ENCODE peak calls at places on chromosome 20, in six cellular contexts. N is NCI-H1105; Y is activated CD8-positive, alpha-beta memory T cell treated with anti-CD3 and anti-CD28 coated beads for 48 hours; M is stimulated activated CD4-positive, alpha-beta T cell treated with anti-CD3 and anti-CD28 coated beads, Interleukin-12 subunit alpha, Interleukin-12 subunit beta, amount 100 ng/mL, for 48 hours; T is prostate gland; E is thyroid gland. S is an unnamed sample.
A peak's percentile ranks its signal among the peaks of the same experiment; 100 is the strongest.

GRCh38 chr20:23100754-23101107 is 14.6 kb upstream of the CD93 start:
- DNase-seq in N (no peak), Y (no peak), M (no peak), T (no peak), E (no peak), S (no peak)

GRCh38 chr20:41494451-41494850 is 123.7 kb downstream of the CHD6 start:
- DNase-seq in N (no peak), Y (no peak), M (no peak), T (no peak), E (peak; percentile 53), S (no peak)

GRCh38 chr20:47354710-47355488 is 1.6 kb downstream of the ZMYND8 start:
- DNase-seq in N (no peak), Y (no peak), M (no peak), T (no peak), E (no peak), S (no peak)

GRCh38 chr20:667351-668034 is 8.1 kb downstream of the SCRT2 start:
- DNase-seq in N (no peak), Y (no peak), M (peak; percentile 34), T (no peak), E (peak; percentile 48), S (peak; percentile 59)

GRCh38 chr20:53337419-53338101 is 256.1 kb downstream of the ZNF217 start:
- DNase-seq in N (no peak), Y (no peak), M (no peak), T (no peak), E (no peak), S (no peak)

GRCh38 chr20:21208999-21209398 is 83.1 kb downstream of the KIZ start:
- DNase-seq in N (no peak), Y (no peak), M (no peak), T (no peak), E (no peak), S (no peak)

GRCh38 chr20:15039088-15039762 is 701.8 kb upstream of the FLRT3 start:
- DNase-seq in N (no peak), Y (no peak), M (no peak), T (peak; percentile 23), E (no peak), S (no peak)

GRCh38 chr20:56348306-56348695 is 10.5 kb upstream of the FAM210B start:
- DNase-seq in N (no peak), Y (no peak), M (no peak), T (peak; percentile 55), E (no peak), S (peak; percentile 52)

GRCh38 chr20:19964289-19965263 is 52.6 kb upstream of the NAA20 start:
- DNase-seq in N (no peak), Y (no peak), M (no peak), T (peak; percentile 91), E (peak; percentile 61), S (peak; percentile 71)

GRCh38 chr20:50834599-50835005 is 39.7 kb downstream of the BCAS4 start:
- DNase-seq in N (no peak), Y (no peak), M (no peak), T (no peak), E (no peak), S (no peak)

GRCh38 chr20:19497064-19497463 is 261.0 kb upstream of the RIN2 start:
- DNase-seq in N (no peak), Y (no peak), M (no peak), T (no peak), E (no peak), S (no peak)

GRCh38 chr20:31861346-31862156 is 8.8 kb downstream of the DUSP15 start:
- DNase-seq in N (peak; percentile 85), Y (peak; percentile 47), M (peak; percentile 25), T (no peak), E (peak; percentile 60), S (peak; percentile 58)

GRCh38 chr20:63064745-63065711 is 58.3 kb upstream of the BHLHE23 start:
- DNase-seq in N (no peak), Y (no peak), M (no peak), T (no peak), E (no peak), S (no peak)

GRCh38 chr20:46872315-46873211 is 22.1 kb upstream of the EYA2 start:
- DNase-seq in N (no peak), Y (no peak), M (no peak), T (no peak), E (no peak), S (no peak)

GRCh38 chr20:62088258-62089127 is 22.8 kb upstream of the TAF4 start:
- DNase-seq in N (no peak), Y (no peak), M (no peak), T (no peak), E (no peak), S (peak; percentile 40)

GRCh38 chr20:38685853-38686473 is 38.3 kb upstream of the SLC32A1 start:
- DNase-seq in N (no peak), Y (no peak), M (no peak), T (peak; percentile 14), E (peak; percentile 36), S (peak; percentile 34)

GRCh38 chr20:46365483-46366215 is 40.8 kb downstream of the ELMO2 start:
- DNase-seq in N (no peak), Y (no peak), M (no peak), T (no peak), E (no peak), S (no peak)

GRCh38 chr20:23302801-23303200 is 47.8 kb upstream of the NXT1 start:
- DNase-seq in N (no peak), Y (no peak), M (no peak), T (no peak), E (no peak), S (no peak)